ENCODE peak calls at places on chromosomes 7 and 10, in six cellular contexts. V is globus pallidus; B is activated naive CD4-positive, alpha-beta T cell treated with anti-CD3 and anti-CD28 coated beads, Interleukin-2, amount 50 U/mL, for 16 hours; F is CD4-positive, alpha-beta T cell; U is heart left ventricle; H is left lobe of liver. Z is an unnamed sample.

GRCh38 chr10:19592276-19592675 is 224.0 kb upstream of the PLXDC2 start:
- DNase-seq in U (no peak), B (no peak), F (no peak), V (no peak), H (no peak), Z (peak)

GRCh38 chr7:24966802-24967201 is 13.2 kb downstream of the OSBPL3 start:
- DNase-seq in V (no peak), B (no peak), H (no peak), F (no peak), U (no peak), Z (peak)

GRCh38 chr7:92614586-92615237 is 24.5 kb upstream of the FAM133B start:
- DNase-seq in F (no peak), H (no peak), B (no peak), U (peak), V (peak), Z (peak)

GRCh38 chr7:36742911-36743775 is 18.8 kb upstream of the AOAH start:
- DNase-seq in B (no peak), U (no peak), F (no peak), H (no peak), V (peak), Z (no peak)

GRCh38 chr7:127879942-127880341 is 151.3 kb downstream of the LRRC4 start:
- DNase-seq in U (no peak), V (no peak), B (no peak), H (no peak), F (no peak), Z (no peak)

GRCh38 chr10:50618624-50619023 is 5.1 kb downstream of the SGMS1 start:
- DNase-seq in U (no peak), F (no peak), B (no peak), H (no peak), V (no peak), Z (no peak)

GRCh38 chr7:37000514-37000913 is 276.2 kb upstream of the AOAH start:
- DNase-seq in B (no peak), V (no peak), H (no peak), U (no peak), F (no peak), Z (no peak)

GRCh38 chr10:113782367-113782766 is 30.9 kb downstream of the PLEKHS1 start:
- DNase-seq in B (no peak), U (no peak), F (no peak), V (no peak), H (no peak), Z (no peak)

GRCh38 chr7:41459623-41460256 is 243.2 kb downstream of the INHBA start:
- DNase-seq in U (peak), H (peak), F (no peak), V (peak), B (no peak), Z (peak)

Z was measured in iris pigment epithelial cell.